ENCODE peak calls at places on chromosomes 3 and 15, in six cellular contexts. One of them, this sample, is unnamed.

GRCh38 chr3:76949462-76949861 is 90.4 kb upstream of the ROBO2 start:
- DNase-seq in OCI-LY7: no peak
- DNase-seq in HepG2: peak; percentile 11
- DNase-seq in H9: no peak
- DNase-seq in hepatocyte: peak; percentile 33
- DNase-seq in H1: no peak
- DNase-seq in this sample: no peak

GRCh38 chr15:40130799-40131502 is 22.3 kb upstream of the BMF start:
- DNase-seq in hepatocyte: no peak
- DNase-seq in H1: no peak
- DNase-seq in HepG2: no peak
- DNase-seq in H9: no peak
- DNase-seq in OCI-LY7: peak; percentile 20
- DNase-seq in this sample: no peak

GRCh38 chr3:159082514-159082913 is 280.7 kb downstream of the MFSD1 start:
- DNase-seq in H9: no peak
- DNase-seq in OCI-LY7: no peak
- DNase-seq in hepatocyte: no peak
- DNase-seq in HepG2: no peak
- DNase-seq in H1: no peak
- DNase-seq in this sample: no peak

GRCh38 chr3:39644176-39644575 is 165.2 kb upstream of the MYRIP start:
- DNase-seq in HepG2: no peak
- DNase-seq in H1: no peak
- DNase-seq in OCI-LY7: no peak
- DNase-seq in H9: no peak
- DNase-seq in hepatocyte: no peak
- DNase-seq in this sample: no peak

GRCh38 chr3:197117107-197117506 is 87.5 kb upstream of the MELTF start:
- DNase-seq in H9: no peak
- DNase-seq in hepatocyte: peak; percentile 12
- DNase-seq in HepG2: no peak
- DNase-seq in H1: no peak
- DNase-seq in OCI-LY7: no peak
- DNase-seq in this sample: no peak

GRCh38 chr15:75661041-75661778 is 13.5 kb downstream of the SNX33 start:
- DNase-seq in H1: peak; percentile 36
- DNase-seq in hepatocyte: peak; percentile 92
- DNase-seq in H9: peak; percentile 76
- DNase-seq in HepG2: peak; percentile 45
- DNase-seq in OCI-LY7: no peak
- DNase-seq in this sample: no peak

GRCh38 chr3:25696019-25696418 is 31.3 kb upstream of the TOP2B start:
- DNase-seq in H9: no peak
- DNase-seq in hepatocyte: no peak
- DNase-seq in HepG2: no peak
- DNase-seq in H1: no peak
- DNase-seq in OCI-LY7: no peak
- DNase-seq in this sample: no peak

GRCh38 chr15:22810033-22810734 is 23.7 kb downstream of the NIPA1 start:
- DNase-seq in HepG2: no peak
- DNase-seq in H1: no peak
- DNase-seq in H9: no peak
- DNase-seq in OCI-LY7: no peak
- DNase-seq in hepatocyte: no peak
- DNase-seq in this sample: no peak

GRCh38 chr3:152292367-152292766 is 23.6 kb downstream of the MBNL1 start:
- DNase-seq in HepG2: no peak
- DNase-seq in hepatocyte: no peak
- DNase-seq in H9: no peak
- DNase-seq in OCI-LY7: no peak
- DNase-seq in H1: no peak
- DNase-seq in this sample: no peak

GRCh38 chr15:61172325-61172724 is 56.8 kb downstream of the RORA start:
- DNase-seq in H1: no peak
- DNase-seq in hepatocyte: no peak
- DNase-seq in HepG2: no peak
- DNase-seq in OCI-LY7: no peak
- DNase-seq in H9: no peak
- DNase-seq in this sample: no peak
- TF ChIP-seq CTCF in H1: peak; percentile 8
- TF ChIP-seq CTCF in hepatocyte: no peak
- TF ChIP-seq CTCF in HepG2: no peak
- TF ChIP-seq CTCF in OCI-LY7: no peak
- TF ChIP-seq CTCF in H9: peak; percentile 37
- TF ChIP-seq CTCF in this sample: no peak

GRCh38 chr15:84824260-84824690 is 7.1 kb downstream of the ALPK3 start:
- DNase-seq in H9: no peak
- DNase-seq in H1: no peak
- DNase-seq in HepG2: peak; percentile 50
- DNase-seq in hepatocyte: no peak
- DNase-seq in OCI-LY7: no peak
- DNase-seq in this sample: no peak

GRCh38 chr15:84828433-84828908 is 11.3 kb downstream of the ALPK3 start:
- DNase-seq in H9: no peak
- DNase-seq in HepG2: no peak
- DNase-seq in H1: no peak
- DNase-seq in hepatocyte: no peak
- DNase-seq in OCI-LY7: no peak
- DNase-seq in this sample: no peak

GRCh38 chr15:84827246-84827645 is 10.1 kb downstream of the ALPK3 start:
- DNase-seq in H1: no peak
- DNase-seq in H9: no peak
- DNase-seq in HepG2: no peak
- DNase-seq in OCI-LY7: no peak
- DNase-seq in hepatocyte: no peak
- DNase-seq in this sample: no peak

GRCh38 chr15:84823580-84823878 is 6.4 kb downstream of the ALPK3 start:
- DNase-seq in HepG2: no peak
- DNase-seq in OCI-LY7: no peak
- DNase-seq in hepatocyte: no peak
- DNase-seq in H9: no peak
- DNase-seq in H1: no peak
- DNase-seq in this sample: no peak

DNA sequence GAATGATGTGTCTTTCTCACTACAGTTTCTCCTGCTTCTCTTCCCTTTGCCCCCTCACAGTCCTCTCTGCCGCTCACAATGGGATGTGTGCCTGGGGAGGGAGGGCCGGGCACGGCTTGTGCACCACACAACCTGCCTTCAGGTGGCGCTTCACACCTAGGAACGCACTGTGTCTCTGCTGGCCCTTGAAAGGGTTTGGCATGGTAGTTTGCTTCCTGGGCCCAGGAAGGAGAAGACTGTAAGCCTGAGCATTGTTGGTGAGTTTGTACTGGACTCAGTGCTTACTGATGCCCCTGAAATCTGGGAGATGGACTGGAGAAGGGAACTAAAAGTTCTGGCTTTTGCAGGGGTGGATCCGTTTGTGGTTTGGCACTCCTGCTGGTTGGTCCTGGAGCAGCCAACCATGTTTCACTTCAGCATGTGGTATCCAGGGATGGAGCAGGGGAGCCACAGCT is 9.2 kb downstream of the ALPK3 start:
- DNase-seq in hepatocyte: peak; percentile 44
- DNase-seq in H9: peak; percentile 83
- DNase-seq in OCI-LY7: peak; percentile 47
- DNase-seq in HepG2: peak; percentile 48
- DNase-seq in H1: no peak
- DNase-seq in this sample: no peak
- H2AFZ ChIP-seq in hepatocyte: no peak overlapping the region
- H2AFZ ChIP-seq in H9: no peak overlapping the region
- H2AFZ ChIP-seq in OCI-LY7: no peak overlapping the region
- H2AFZ ChIP-seq in HepG2: no peak overlapping the region
- H2AFZ ChIP-seq in H1: peak overlapping the region; percentile 98
- H2AFZ ChIP-seq in this sample: no peak overlapping the region

GRCh38 chr3:171788546-171789351 is 21.5 kb downstream of the PLD1 start:
- DNase-seq in hepatocyte: peak; percentile 50
- DNase-seq in HepG2: peak; percentile 63
- DNase-seq in OCI-LY7: no peak
- DNase-seq in H9: no peak
- DNase-seq in H1: no peak
- DNase-seq in this sample: no peak

GRCh38 chr3:171791695-171792082 is 18.6 kb downstream of the PLD1 start:
- DNase-seq in HepG2: peak; percentile 59
- DNase-seq in H9: no peak
- DNase-seq in OCI-LY7: no peak
- DNase-seq in H1: no peak
- DNase-seq in hepatocyte: no peak
- DNase-seq in this sample: no peak

GRCh38 chr3:171789759-171790505 is 20.4 kb downstream of the PLD1 start:
- DNase-seq in H1: no peak
- DNase-seq in hepatocyte: no peak
- DNase-seq in H9: no peak
- DNase-seq in OCI-LY7: no peak
- DNase-seq in HepG2: no peak
- DNase-seq in this sample: no peak

GRCh38 chr3:171790898-171791694 is 19.2 kb downstream of the PLD1 start:
- DNase-seq in H1: no peak
- DNase-seq in HepG2: no peak
- DNase-seq in H9: no peak
- DNase-seq in OCI-LY7: no peak
- DNase-seq in hepatocyte: no peak
- DNase-seq in this sample: no peak

GRCh38 chr3:171790574-171790897 is 19.7 kb downstream of the PLD1 start:
- DNase-seq in OCI-LY7: no peak
- DNase-seq in HepG2: no peak
- DNase-seq in H1: no peak
- DNase-seq in H9: no peak
- DNase-seq in hepatocyte: no peak
- DNase-seq in this sample: no peak
- H3K27ac ChIP-seq in OCI-LY7: no peak overlapping the region
- H3K27ac ChIP-seq in HepG2: no peak overlapping the region
- H3K27ac ChIP-seq in H1: no peak overlapping the region
- H3K27ac ChIP-seq in H9: no peak overlapping the region
- H3K27ac ChIP-seq in hepatocyte: no peak overlapping the region
- H3K27ac ChIP-seq in this sample: no peak overlapping the region

GRCh38 chr3:66037330-66037985 is 1.3 kb downstream of the MAGI1 start:
- DNase-seq in HepG2: peak; percentile 68
- DNase-seq in H1: peak; percentile 39
- DNase-seq in hepatocyte: peak; percentile 81
- DNase-seq in H9: peak; percentile 76
- DNase-seq in OCI-LY7: no peak
- DNase-seq in this sample: no peak
- TF ChIP-seq CTCF in HepG2: peak; percentile 67
- TF ChIP-seq CTCF in H1: peak; percentile 41
- TF ChIP-seq CTCF in hepatocyte: peak; percentile 30
- TF ChIP-seq CTCF in H9: peak; percentile 51
- TF ChIP-seq CTCF in OCI-LY7: no peak
- TF ChIP-seq CTCF in this sample: no peak

DNA sequence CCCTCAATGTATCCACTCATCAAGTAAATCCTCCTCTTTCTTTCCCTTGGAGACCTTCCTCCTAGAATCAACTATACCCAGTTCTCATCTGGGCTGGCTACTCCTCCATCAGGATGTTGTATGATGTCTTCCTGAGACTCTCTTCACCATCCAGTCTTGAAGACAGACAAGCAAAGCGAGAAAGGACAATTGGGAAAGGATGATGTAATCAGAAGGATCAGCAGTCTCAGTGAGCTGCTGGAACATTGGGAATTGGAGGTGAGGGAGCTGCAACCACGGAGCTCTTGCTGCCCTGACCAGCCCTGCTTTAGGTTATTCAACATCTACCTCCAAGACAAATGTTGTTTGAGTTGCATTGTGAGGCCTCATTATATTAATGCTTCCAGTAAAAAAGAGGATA is 48.0 kb upstream of the UBP1 start:
- DNase-seq in HepG2: no peak
- DNase-seq in OCI-LY7: no peak
- DNase-seq in H9: no peak
- DNase-seq in hepatocyte: no peak
- DNase-seq in H1: no peak
- DNase-seq in this sample: no peak
- H2AFZ ChIP-seq in HepG2: no peak overlapping the region
- H2AFZ ChIP-seq in OCI-LY7: no peak overlapping the region
- H2AFZ ChIP-seq in H9: no peak overlapping the region
- H2AFZ ChIP-seq in hepatocyte: no peak overlapping the region
- H2AFZ ChIP-seq in H1: peak overlapping the region; percentile 78
- H2AFZ ChIP-seq in this sample: no peak overlapping the region

DNA sequence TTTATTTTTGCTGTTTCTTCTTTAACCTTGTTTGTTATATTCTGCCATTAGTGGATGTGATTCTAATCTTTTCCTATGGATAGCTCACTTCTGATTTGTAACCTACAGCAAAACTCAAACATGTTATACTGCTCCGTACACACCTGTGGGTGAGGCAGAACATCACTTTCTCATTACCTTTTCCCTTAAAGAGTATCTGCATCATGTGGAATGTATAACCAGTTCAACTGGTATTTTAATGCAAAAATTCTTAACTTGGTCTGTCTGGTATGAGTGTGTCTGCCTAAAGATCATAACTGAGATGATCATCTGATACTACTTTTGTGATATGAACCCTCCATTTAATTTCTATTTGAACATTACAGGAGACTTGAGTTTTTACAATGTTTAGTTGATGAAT is 13.0 kb upstream of the UPK1B start:
- DNase-seq in OCI-LY7: no peak
- DNase-seq in H1: no peak
- DNase-seq in H9: no peak
- DNase-seq in HepG2: no peak
- DNase-seq in hepatocyte: no peak
- DNase-seq in this sample: no peak
- H3K27ac ChIP-seq in OCI-LY7: no peak overlapping the region
- H3K27ac ChIP-seq in H1: no peak overlapping the region
- H3K27ac ChIP-seq in H9: no peak overlapping the region
- H3K27ac ChIP-seq in HepG2: no peak overlapping the region
- H3K27ac ChIP-seq in hepatocyte: peak overlapping the region; percentile 73
- H3K27ac ChIP-seq in this sample: no peak overlapping the region